ENCODE peak calls at places on chromosomes 13 and 19, in eight cellular contexts. K is PC-3; D is thyroid gland; W is heart right ventricle; M is tibial nerve; J is transverse colon; F is CD4-positive, alpha-beta T cell; B is left ventricle myocardium inferior. H is an unnamed sample.
A peak's percentile ranks its signal among the peaks of the same experiment; 100 is the strongest.

GRCh38 chr13:113407103-113407530 is 43.2 kb upstream of the GRTP1 start:
- DNase-seq in K (no peak), D (no peak), W (no peak), M (no peak), J (no peak), F (no peak), B (no peak), H (no peak)

GRCh38 chr19:41926028-41926860 is 2.0 kb downstream of the ERFL start:
- DNase-seq in K (no peak), D (no peak), W (no peak), M (no peak), J (no peak), F (no peak), B (no peak), H (no peak)

GRCh38 chr13:107847406-107847805 is 367.9 kb downstream of the LIG4 start:
- DNase-seq in K (no peak), D (no peak), W (no peak), M (no peak), J (no peak), F (no peak), B (no peak), H (no peak)

GRCh38 chr13:51373451-51373850 is 34.0 kb downstream of the SERPINE3 start:
- DNase-seq in K (no peak), D (no peak), W (no peak), M (no peak), J (no peak), F (no peak), B (no peak), H (no peak)

GRCh38 chr19:19061491-19061890 is 2.3 kb upstream of the SLC25A42 start:
- DNase-seq in K (no peak), D (peak; percentile 73), W (peak; percentile 51), M (no peak), J (no peak), F (no peak), B (peak; percentile 51), H (no peak)

GRCh38 chr13:30292325-30292724 is 15.0 kb downstream of the KATNAL1 start:
- DNase-seq in K (no peak), D (no peak), W (no peak), M (no peak), J (no peak), F (no peak), B (no peak), H (no peak)

GRCh38 chr13:110523838-110524237 is 37.7 kb downstream of the RAB20 start:
- DNase-seq in K (no peak), D (no peak), W (no peak), M (no peak), J (no peak), F (no peak), B (no peak), H (no peak)

GRCh38 chr19:49064768-49065611 is at the start of gene NTF4:
- DNase-seq in K (peak; percentile 23), D (peak; percentile 38), W (no peak), M (no peak), J (no peak), F (no peak), B (no peak), H (peak; percentile 20)

GRCh38 chr19:3626473-3627350 is at the start of gene CACTIN:
- DNase-seq in K (peak; percentile 95), D (peak; percentile 100), W (peak; percentile 99), M (peak; percentile 97), J (peak; percentile 99), F (peak; percentile 99), B (peak; percentile 99), H (peak; percentile 100)

GRCh38 chr13:60571571-60571970 is 174.6 kb downstream of the TDRD3 start:
- DNase-seq in K (no peak), D (no peak), W (no peak), M (no peak), J (no peak), F (no peak), B (no peak), H (no peak)

GRCh38 chr13:48235100-48235813 is 2.3 kb downstream of the ITM2B start:
- DNase-seq in K (peak; percentile 32), D (peak; percentile 63), W (peak; percentile 37), M (no peak), J (peak; percentile 28), F (no peak), B (no peak), H (no peak)
- H3K27ac ChIP-seq in K (no peak overlapping the region), D (peak overlapping the region; percentile 100), W (peak overlapping the region; percentile 100), M (peak overlapping the region; percentile 99), J (peak overlapping the region; percentile 100), F (peak overlapping the region; percentile 58), B (peak overlapping the region; percentile 100), H (peak overlapping the region; percentile 100)

GRCh38 chr13:98495627-98496238 is 81.2 kb downstream of the STK24 start:
- DNase-seq in K (no peak), D (no peak), W (no peak), M (no peak), J (no peak), F (no peak), B (no peak), H (no peak)
- H3K27ac ChIP-seq in K (no peak overlapping the region), D (peak overlapping the region; percentile 77), W (no peak overlapping the region), M (peak overlapping the region; percentile 90), J (peak overlapping the region; percentile 81), F (no peak overlapping the region), B (peak overlapping the region; percentile 75), H (no peak overlapping the region)

DNA sequence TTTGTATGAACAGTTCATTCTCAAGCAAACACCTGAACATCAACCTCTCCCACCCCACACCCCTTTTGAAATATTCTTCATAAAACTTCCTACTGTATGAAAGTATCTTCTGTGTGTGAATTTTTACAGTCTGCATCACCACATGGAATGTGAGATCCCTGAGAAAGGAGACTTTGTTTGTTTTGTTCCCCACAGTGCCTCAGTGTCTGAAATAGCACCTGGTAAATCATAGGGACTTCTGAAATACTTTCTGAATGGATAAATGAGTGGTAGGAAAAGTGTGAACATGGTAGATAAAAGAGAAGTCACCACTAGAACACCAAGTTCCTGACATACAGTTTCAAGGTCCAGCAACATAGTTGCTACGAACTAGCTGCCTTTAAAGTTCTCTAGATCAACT is 1071.2 kb downstream of the EFNB2 start:
- DNase-seq in K (no peak), D (no peak), W (no peak), M (no peak), J (no peak), F (no peak), B (no peak), H (no peak)
- H3K27ac ChIP-seq in K (no peak overlapping the region), D (no peak overlapping the region), W (no peak overlapping the region), M (no peak overlapping the region), J (no peak overlapping the region), F (no peak overlapping the region), B (no peak overlapping the region), H (no peak overlapping the region)

DNA sequence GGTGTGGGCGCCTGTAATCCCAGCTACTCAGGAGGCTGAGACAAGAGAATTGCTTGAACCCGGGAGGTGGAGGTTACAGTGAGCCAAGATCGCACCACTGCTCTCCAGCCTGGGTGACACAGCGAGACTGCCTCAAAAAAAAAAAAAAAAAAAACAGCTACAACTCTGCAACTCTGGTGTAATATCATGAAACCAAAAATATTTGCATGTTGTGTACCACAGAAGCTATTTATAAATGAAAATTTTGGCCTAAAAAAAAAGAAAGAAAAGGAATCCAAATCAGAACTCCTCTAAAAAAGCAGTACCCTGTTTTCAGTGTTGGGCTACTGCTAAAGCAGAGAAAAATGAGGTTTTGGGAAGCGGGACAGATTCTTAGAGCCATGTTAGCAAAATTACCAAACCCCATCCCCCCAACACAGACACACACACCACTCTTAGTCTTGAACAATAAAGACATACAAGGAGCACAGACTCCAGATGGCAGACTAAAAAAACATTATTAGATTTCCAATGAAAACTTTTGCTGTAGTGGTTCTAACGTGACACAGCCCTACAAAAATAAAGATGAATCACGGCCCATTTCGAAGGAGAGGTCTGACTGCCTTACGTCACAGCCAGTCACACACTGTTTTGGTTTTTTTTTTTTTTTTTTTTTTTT is 51.5 kb downstream of the INSR start:
- DNase-seq in K (peak; percentile 33), D (peak; percentile 25), W (peak; percentile 32), M (peak; percentile 24), J (no peak), F (no peak), B (no peak), H (no peak)
- H3K27ac ChIP-seq in K (no peak overlapping the region), D (peak overlapping the region; percentile 79), W (peak overlapping the region; percentile 71), M (peak overlapping the region; percentile 77), J (peak overlapping the region; percentile 70), F (no peak overlapping the region), B (peak overlapping the region; percentile 50), H (no peak overlapping the region)

GRCh38 chr19:5435642-5436017 is 19.6 kb upstream of the ZNRF4 start:
- DNase-seq in K (no peak), D (no peak), W (no peak), M (no peak), J (no peak), F (no peak), B (no peak), H (no peak)

GRCh38 chr19:5436101-5436947 is 18.9 kb upstream of the ZNRF4 start:
- DNase-seq in K (peak; percentile 32), D (no peak), W (no peak), M (no peak), J (no peak), F (no peak), B (no peak), H (no peak)

GRCh38 chr19:5434351-5434917 is 20.8 kb upstream of the ZNRF4 start:
- DNase-seq in K (no peak), D (no peak), W (no peak), M (no peak), J (no peak), F (no peak), B (no peak), H (no peak)

GRCh38 chr19:5436948-5437306 is 18.3 kb upstream of the ZNRF4 start:
- DNase-seq in K (no peak), D (no peak), W (no peak), M (no peak), J (no peak), F (no peak), B (no peak), H (no peak)

DNA sequence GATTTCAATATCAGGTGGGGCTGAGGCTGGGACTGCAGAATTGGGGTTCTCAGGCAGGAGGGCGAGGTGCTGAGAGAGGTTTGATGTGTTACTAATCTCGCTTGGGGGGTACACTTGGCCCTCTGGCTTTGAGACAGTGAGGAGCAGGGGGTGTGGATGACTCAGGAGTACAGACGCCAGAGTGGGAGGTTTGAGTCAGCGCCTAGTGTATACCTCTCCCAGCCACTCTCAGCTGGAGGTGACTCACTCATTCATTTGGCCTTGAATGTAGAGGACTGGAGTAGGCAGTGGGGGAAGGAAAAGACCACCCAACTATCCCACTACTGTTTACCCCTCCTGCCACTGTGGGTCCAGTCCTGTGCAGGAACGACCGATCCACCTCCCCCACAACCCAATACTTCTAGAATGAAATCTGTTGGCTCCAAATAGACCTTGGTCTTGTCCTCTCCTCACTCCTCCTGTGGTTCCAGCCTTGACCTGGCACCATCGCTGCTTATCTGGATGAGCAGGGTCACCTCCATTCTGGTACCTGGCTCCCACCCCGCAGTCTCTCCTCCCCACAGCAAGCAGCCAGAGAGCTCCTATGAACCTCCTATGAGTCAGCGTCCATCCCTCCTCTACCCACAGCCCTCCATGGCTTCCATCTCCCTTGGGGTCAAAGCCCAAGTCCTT is 20.1 kb upstream of the ZNRF4 start:
- DNase-seq in K (peak; percentile 88), D (no peak), W (no peak), M (no peak), J (no peak), F (no peak), B (no peak), H (no peak)
- H3K27ac ChIP-seq in K (peak overlapping the region; percentile 50), D (no peak overlapping the region), W (no peak overlapping the region), M (no peak overlapping the region), J (no peak overlapping the region), F (no peak overlapping the region), B (no peak overlapping the region), H (no peak overlapping the region)

DNA sequence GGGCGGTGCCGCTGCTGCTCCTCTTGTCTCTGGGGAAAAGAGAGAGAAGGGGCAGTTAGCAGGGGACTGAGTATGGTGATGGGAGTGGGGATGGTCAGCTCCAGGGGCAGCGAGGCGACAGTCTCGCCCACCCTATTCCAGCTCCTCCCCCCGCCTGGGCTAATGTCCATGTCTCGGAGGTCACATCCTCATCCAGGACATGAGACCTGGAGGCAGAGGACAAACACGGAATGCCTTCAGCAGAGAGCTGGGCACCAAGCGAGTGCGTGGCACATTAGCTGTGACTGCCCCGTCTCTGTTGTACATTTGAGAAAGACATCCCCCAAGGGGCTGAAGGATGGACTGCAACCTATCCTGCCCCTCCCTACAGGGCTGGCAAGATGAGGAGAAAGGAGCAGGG is 9.1 kb downstream of the BBC3 start:
- DNase-seq in K (no peak), D (no peak), W (no peak), M (no peak), J (no peak), F (no peak), B (no peak), H (no peak)
- H3K27ac ChIP-seq in K (no peak overlapping the region), D (no peak overlapping the region), W (no peak overlapping the region), M (no peak overlapping the region), J (no peak overlapping the region), F (no peak overlapping the region), B (no peak overlapping the region), H (no peak overlapping the region)